ENCODE peak calls at places on chromosomes 11 and 22, in six cellular contexts. Y is astrocyte, G is IMR-90, I is fibroblast of lung, E is GM12878, P is SK-N-SH. K is an unnamed sample.
A peak's percentile ranks its signal among the peaks of the same experiment; 100 is the strongest.

GRCh38 chr11:74592063-74592440 is 330 bp upstream of the POLD3 start:
- DNase-seq in Y (no peak), G (peak; percentile 5), I (no peak), E (no peak), P (no peak), K (no peak)

GRCh38 chr11:99937330-99937729 is 749.8 kb upstream of the ARHGAP42 start:
- DNase-seq in Y (no peak), G (no peak), I (no peak), E (no peak), P (no peak), K (no peak)

GRCh38 chr11:120645639-120646038 is 134.1 kb downstream of the GRIK4 start:
- DNase-seq in Y (no peak), G (no peak), I (no peak), E (no peak), P (no peak), K (no peak)

GRCh38 chr22:29102300-29102699 is 29.5 kb downstream of the KREMEN1 start:
- DNase-seq in Y (no peak), G (no peak), I (no peak), E (no peak), P (no peak), K (no peak)

GRCh38 chr11:76232026-76232665 is 25.8 kb upstream of the WNT11 start:
- DNase-seq in Y (no peak), G (no peak), I (no peak), E (peak; percentile 17), P (no peak), K (no peak)

GRCh38 chr11:120748485-120748814 is 236.9 kb downstream of the GRIK4 start:
- DNase-seq in Y (no peak), G (no peak), I (no peak), E (no peak), P (peak; percentile 25), K (no peak)

GRCh38 chr22:45322873-45323525 is 13.3 kb downstream of the FAM118A start:
- DNase-seq in Y (no peak), G (no peak), I (no peak), E (no peak), P (no peak), K (no peak)

GRCh38 chr22:17601031-17601430 is 27.5 kb downstream of the ATP6V1E1 start:
- DNase-seq in Y (no peak), G (no peak), I (no peak), E (no peak), P (peak; percentile 18), K (no peak)

GRCh38 chr22:25114369-25115362 is 85.0 kb upstream of the CRYBB3 start:
- DNase-seq in Y (no peak), G (no peak), I (no peak), E (no peak), P (no peak), K (no peak)

GRCh38 chr11:62553839-62554361 is 7.3 kb upstream of the AHNAK start:
- DNase-seq in Y (peak; percentile 90), G (peak; percentile 92), I (peak; percentile 79), E (no peak), P (no peak), K (peak; percentile 95)

GRCh38 chr22:26718905-26719304 is 61.5 kb downstream of the MIAT start:
- DNase-seq in Y (peak; percentile 98), G (peak; percentile 91), I (peak; percentile 80), E (no peak), P (no peak), K (peak; percentile 87)

GRCh38 chr11:114153224-114153623 is 93.7 kb downstream of the ZBTB16 start:
- DNase-seq in Y (no peak), G (no peak), I (no peak), E (no peak), P (no peak), K (no peak)

GRCh38 chr22:22395230-22395629 is 113.3 kb downstream of the ZNF280B start:
- DNase-seq in Y (no peak), G (no peak), I (no peak), E (no peak), P (no peak), K (no peak)

GRCh38 chr22:44709881-44710400 is 7.9 kb downstream of the PRR5 start:
- DNase-seq in Y (no peak), G (no peak), I (no peak), E (no peak), P (no peak), K (peak; percentile 58)

GRCh38 chr11:66479741-66480115 is 506 bp upstream of the DPP3 start:
- DNase-seq in Y (no peak), G (no peak), I (no peak), E (no peak), P (no peak), K (peak; percentile 96)

GRCh38 chr11:14148653-14149273 is 186.2 kb downstream of the SPON1 start:
- DNase-seq in Y (peak; percentile 6), G (peak; percentile 44), I (peak; percentile 68), E (no peak), P (no peak), K (no peak)

GRCh38 chr11:135075740-135076139 is 663.7 kb upstream of the B3GAT1 start:
- DNase-seq in Y (no peak), G (peak; percentile 5), I (peak; percentile 12), E (no peak), P (no peak), K (no peak)

GRCh38 chr22:31561238-31561887 is 65.0 kb downstream of the SFI1 start:
- DNase-seq in Y (peak; percentile 49), G (peak; percentile 77), I (peak; percentile 78), E (no peak), P (peak; percentile 76), K (peak; percentile 78)

GRCh38 chr11:19101803-19102520 is 15.0 kb upstream of the ZDHHC13 start:
- DNase-seq in Y (peak; percentile 18), G (no peak), I (no peak), E (no peak), P (no peak), K (no peak)

GRCh38 chr22:39474351-39474991 is 17.7 kb downstream of the MGAT3 start:
- DNase-seq in Y (no peak), G (peak; percentile 18), I (no peak), E (no peak), P (peak; percentile 70), K (no peak)

GRCh38 chr11:16770016-16770415 is 31.6 kb downstream of the C11orf58 start:
- DNase-seq in Y (no peak), G (no peak), I (no peak), E (no peak), P (peak; percentile 3), K (no peak)

GRCh38 chr22:30782613-30783012 is 87.9 kb downstream of the OSBP2 start:
- DNase-seq in Y (no peak), G (peak; percentile 54), I (peak; percentile 36), E (no peak), P (no peak), K (no peak)

GRCh38 chr11:124069429-124070401 is 28.6 kb upstream of the OR10G7 start:
- DNase-seq in Y (peak; percentile 36), G (peak; percentile 50), I (peak; percentile 72), E (peak; percentile 13), P (peak; percentile 50), K (no peak)

GRCh38 chr11:122137081-122137793 is 21.2 kb upstream of the BLID start:
- DNase-seq in Y (peak; percentile 97), G (peak; percentile 96), I (peak; percentile 94), E (no peak), P (no peak), K (peak; percentile 18)

GRCh38 chr11:69397732-69398131 is 83.7 kb upstream of the LINC01488 start:
- DNase-seq in Y (no peak), G (no peak), I (no peak), E (no peak), P (no peak), K (peak; percentile 53)

GRCh38 chr11:12251651-12252560 is 125.5 kb upstream of the PARVA start:
- DNase-seq in Y (no peak), G (no peak), I (no peak), E (no peak), P (no peak), K (peak; percentile 77)

GRCh38 chr11:124920870-124921609 is 2.0 kb downstream of the HEPN1 start:
- DNase-seq in Y (peak; percentile 25), G (peak; percentile 47), I (peak; percentile 74), E (no peak), P (peak; percentile 94), K (peak; percentile 93)

GRCh38 chr11:1073261-1073724 is 1.4 kb upstream of the MUC2 start:
- DNase-seq in Y (peak; percentile 25), G (peak; percentile 46), I (peak; percentile 53), E (no peak), P (no peak), K (peak; percentile 93)
- H3K4me2 ChIP-seq in Y (peak overlapping the region; percentile 44), G (no peak overlapping the region), I (no peak overlapping the region), E (no peak overlapping the region), P (no peak overlapping the region), K (no peak overlapping the region)

GRCh38 chr11:34640050-34640971 is 19.4 kb downstream of the EHF start:
- DNase-seq in Y (no peak), G (no peak), I (peak; percentile 80), E (no peak), P (no peak), K (no peak)
- H3K4me1 ChIP-seq in Y (peaks cover 13% of the 10 kb centered on the region), G (peaks cover 13% of the 10 kb centered on the region), I (peaks cover 4% of the 10 kb centered on the region), E (no peaks in the 10 kb centered on the region), P (no peaks in the 10 kb centered on the region), K (peaks cover 17% of the 10 kb centered on the region)

GRCh38 chr22:35957589-35957988 is 71.0 kb downstream of the RBFOX2 start:
- DNase-seq in Y (no peak), G (no peak), I (no peak), E (no peak), P (no peak), K (no peak)

GRCh38 chr22:35959121-35959800 is 69.4 kb downstream of the RBFOX2 start:
- DNase-seq in Y (no peak), G (no peak), I (no peak), E (no peak), P (peak; percentile 9), K (no peak)

GRCh38 chr22:35958334-35958733 is 70.3 kb downstream of the RBFOX2 start:
- DNase-seq in Y (no peak), G (no peak), I (no peak), E (no peak), P (no peak), K (no peak)

GRCh38 chr22:35963237-35963810 is 65.3 kb downstream of the RBFOX2 start:
- DNase-seq in Y (no peak), G (no peak), I (no peak), E (no peak), P (no peak), K (no peak)

GRCh38 chr22:35961480-35961902 is 67.1 kb downstream of the RBFOX2 start:
- DNase-seq in Y (peak; percentile 94), G (peak; percentile 90), I (peak; percentile 66), E (no peak), P (peak; percentile 58), K (peak; percentile 81)
- H3K4me2 ChIP-seq in Y (peak overlapping the region; percentile 81), G (peak overlapping the region; percentile 74), I (peak overlapping the region; percentile 78), E (no peak overlapping the region), P (peak overlapping the region; percentile 77), K (peak overlapping the region; percentile 53)

GRCh38 chr11:72038491-72038890 is 39.8 kb downstream of the IL18BP start:
- DNase-seq in Y (peak; percentile 58), G (peak; percentile 72), I (peak; percentile 89), E (no peak), P (peak; percentile 52), K (peak; percentile 92)

GRCh38 chr11:72039108-72039850 is 40.6 kb downstream of the IL18BP start:
- DNase-seq in Y (peak; percentile 24), G (peak; percentile 60), I (peak; percentile 81), E (no peak), P (peak; percentile 64), K (no peak)

GRCh38 chr11:72036687-72037086 is 38.0 kb downstream of the IL18BP start:
- DNase-seq in Y (no peak), G (no peak), I (no peak), E (no peak), P (no peak), K (no peak)

GRCh38 chr11:72040497-72041363 is 39.6 kb downstream of the NUMA1 start:
- DNase-seq in Y (peak; percentile 88), G (peak; percentile 95), I (peak; percentile 98), E (no peak), P (peak; percentile 75), K (peak; percentile 90)

GRCh38 chr11:72037554-72038311 is 39.0 kb downstream of the IL18BP start:
- DNase-seq in Y (no peak), G (no peak), I (peak; percentile 18), E (no peak), P (no peak), K (no peak)
- H3K4me1 ChIP-seq in Y (peaks cover 43% of the 10 kb centered on the region), G (peaks cover 10% of the 10 kb centered on the region), I (peaks cover 18% of the 10 kb centered on the region), E (peaks cover 35% of the 10 kb centered on the region), P (peaks cover 18% of the 10 kb centered on the region), K (peaks cover 44% of the 10 kb centered on the region)

K was measured in osteoblast.